ENCODE peak calls at places on chromosomes 4 and X, in seven cellular contexts. T is gastrocnemius medialis, Y is tibial artery, R is cardiac muscle cell, Z is endothelial cell of umbilical vein, W is spleen, U is ascending aorta. F is an unnamed sample.
A peak's percentile ranks its signal among the peaks of the same experiment; 100 is the strongest.

GRCh38 chrX:153627675-153628111 is 19.3 kb upstream of the DUSP9 start:
- DNase-seq in T (no peak), Y (no peak), R (no peak), Z (no peak), W (no peak), U (no peak), F (no peak)

GRCh38 chr4:181944527-181944926 is 298.7 kb upstream of the TENM3 start:
- DNase-seq in T (no peak), Y (no peak), R (no peak), Z (no peak), W (no peak), U (no peak), F (no peak)

GRCh38 chr4:68963389-68963788 is 11.8 kb upstream of the UGT2A3 start:
- DNase-seq in T (no peak), Y (no peak), R (peak; percentile 17), Z (no peak), W (no peak), U (no peak), F (no peak)

GRCh38 chr4:29948451-29948850 is 771.7 kb upstream of the PCDH7 start:
- DNase-seq in T (no peak), Y (no peak), R (no peak), Z (no peak), W (no peak), U (no peak), F (no peak)

GRCh38 chr4:829761-830655 is 4.1 kb upstream of the CPLX1 start:
- DNase-seq in T (no peak), Y (peak; percentile 10), R (no peak), Z (no peak), W (peak; percentile 67), U (no peak), F (no peak)

GRCh38 chr4:185201983-185202962 is 1.5 kb downstream of the CFAP97 start:
- DNase-seq in T (no peak), Y (no peak), R (peak; percentile 33), Z (peak; percentile 44), W (no peak), U (peak; percentile 62), F (no peak)

GRCh38 chr4:142126890-142127497 is 490.6 kb downstream of the IL15 start:
- DNase-seq in T (peak; percentile 29), Y (peak; percentile 25), R (peak; percentile 79), Z (peak; percentile 89), W (no peak), U (peak; percentile 74), F (no peak)

GRCh38 chr4:81421346-81422218 is 50.1 kb downstream of the RASGEF1B start:
- DNase-seq in T (no peak), Y (peak; percentile 33), R (no peak), Z (no peak), W (no peak), U (no peak), F (no peak)

GRCh38 chr4:142728209-142728608 is 117.9 kb downstream of the INPP4B start:
- DNase-seq in T (no peak), Y (no peak), R (no peak), Z (no peak), W (no peak), U (no peak), F (no peak)

GRCh38 chr4:153341575-153342090 is 2.9 kb upstream of the MND1 start:
- DNase-seq in T (no peak), Y (no peak), R (no peak), Z (peak; percentile 71), W (no peak), U (no peak), F (no peak)

GRCh38 chrX:106467422-106467821 is 144.4 kb upstream of the RADX start:
- DNase-seq in T (no peak), Y (no peak), R (no peak), Z (no peak), W (peak; percentile 56), U (no peak), F (no peak)

GRCh38 chr4:8939887-8940742 is 68.5 kb upstream of the HMX1 start:
- DNase-seq in T (no peak), Y (no peak), R (no peak), Z (no peak), W (peak; percentile 61), U (no peak), F (no peak)

GRCh38 chr4:17009871-17010367 is 111.5 kb upstream of the LDB2 start:
- DNase-seq in T (no peak), Y (no peak), R (no peak), Z (no peak), W (no peak), U (no peak), F (no peak)

GRCh38 chr4:2059034-2059725 is at the start of gene NAT8L:
- DNase-seq in T (no peak), Y (no peak), R (peak; percentile 83), Z (no peak), W (no peak), U (no peak), F (no peak)

GRCh38 chrX:152652060-152652459 is 14.4 kb downstream of the GABRQ start:
- DNase-seq in T (no peak), Y (no peak), R (no peak), Z (no peak), W (no peak), U (no peak), F (no peak)

GRCh38 chr4:36178489-36178888 is 65.8 kb downstream of the ARAP2 start:
- DNase-seq in T (no peak), Y (no peak), R (no peak), Z (no peak), W (no peak), U (no peak), F (no peak)

GRCh38 chr4:134200811-134201215 is 776 bp downstream of the PABPC4L start:
- DNase-seq in T (no peak), Y (no peak), R (peak; percentile 26), Z (no peak), W (peak; percentile 66), U (peak; percentile 60), F (no peak)

GRCh38 chr4:38160487-38161207 is 200.4 kb downstream of the PTTG2 start:
- DNase-seq in T (peak; percentile 42), Y (peak; percentile 72), R (no peak), Z (peak; percentile 91), W (no peak), U (peak; percentile 83), F (peak; percentile 41)

DNA sequence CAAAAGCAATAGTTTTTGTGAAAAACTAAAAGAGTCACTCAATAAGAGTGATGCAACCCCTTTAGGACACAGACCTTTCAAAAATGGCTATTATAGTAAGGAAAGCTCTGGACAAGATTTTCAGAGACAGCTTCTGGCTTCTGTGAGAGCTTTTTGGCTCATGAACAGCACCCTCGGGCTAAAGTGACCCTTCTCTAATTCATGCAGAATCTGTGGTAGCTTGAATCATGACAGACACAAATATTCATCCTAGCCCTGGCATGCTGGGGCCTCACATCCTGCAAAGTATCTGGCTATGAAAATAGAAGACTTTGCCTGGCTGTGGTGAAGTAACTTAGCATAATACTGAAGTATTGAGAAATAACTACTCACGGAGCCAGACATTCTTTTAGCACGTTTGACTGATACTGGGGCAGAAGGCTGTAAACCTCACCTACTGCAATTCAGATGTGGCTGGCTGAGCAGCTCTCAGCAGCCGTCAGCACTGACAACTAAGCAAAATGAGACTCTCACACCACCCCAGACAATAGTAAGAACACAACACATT is 327.3 kb downstream of the MAPK10 start:
- DNase-seq in T (peak; percentile 37), Y (no peak), R (peak; percentile 32), Z (no peak), W (no peak), U (peak; percentile 77), F (no peak)
- H3K4me3 ChIP-seq in T (no peak overlapping the region), Y (peak overlapping the region; percentile 24), R (no peak overlapping the region), Z (no peak overlapping the region), W (no peak overlapping the region), U (no peak overlapping the region), F (peak overlapping the region; percentile 60)

GRCh38 chrX:130083656-130084382 is 26.5 kb downstream of the ELF4 start:
- DNase-seq in T (no peak), Y (no peak), R (no peak), Z (no peak), W (peak; percentile 88), U (no peak), F (no peak)

GRCh38 chrX:130081421-130082045 is 28.8 kb downstream of the ELF4 start:
- DNase-seq in T (no peak), Y (no peak), R (no peak), Z (no peak), W (no peak), U (no peak), F (no peak)

GRCh38 chrX:130084651-130085237 is 25.6 kb downstream of the ELF4 start:
- DNase-seq in T (no peak), Y (no peak), R (no peak), Z (no peak), W (no peak), U (no peak), F (no peak)

GRCh38 chrX:130082244-130083106 is 27.8 kb downstream of the ELF4 start:
- DNase-seq in T (peak; percentile 18), Y (peak; percentile 49), R (no peak), Z (no peak), W (peak; percentile 92), U (no peak), F (no peak)

DNA sequence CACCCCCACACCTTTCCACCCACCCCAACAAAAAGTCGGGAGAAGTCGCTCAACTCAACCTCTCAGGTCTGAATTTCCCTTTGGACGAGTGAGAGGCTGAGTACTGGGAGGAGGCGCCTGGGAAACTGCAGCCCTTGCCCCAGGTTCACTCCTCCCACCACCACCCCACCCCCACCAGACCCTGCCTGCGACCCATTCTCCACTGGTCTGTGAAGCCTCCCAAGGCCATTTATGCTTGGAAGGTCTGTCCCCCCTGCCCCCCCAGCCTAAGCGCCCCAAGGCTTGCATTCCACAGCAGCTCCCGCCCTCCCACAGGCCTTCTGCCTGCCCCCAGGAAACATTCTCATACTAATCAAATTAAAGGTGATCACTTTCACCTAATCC is 27.2 kb downstream of the ELF4 start:
- DNase-seq in T (no peak), Y (no peak), R (no peak), Z (no peak), W (no peak), U (no peak), F (no peak)
- H3K4me1 ChIP-seq in T (no peaks in the 10 kb centered on the region), Y (no peaks in the 10 kb centered on the region), R (no peaks in the 10 kb centered on the region), Z (peaks cover 42% of the 10 kb centered on the region), W (peaks cover 22% of the 10 kb centered on the region), U (no peaks in the 10 kb centered on the region), F (peaks cover 13% of the 10 kb centered on the region)

GRCh38 chr4:5050520-5050955 is 742 bp upstream of the STK32B start:
- DNase-seq in T (peak; percentile 35), Y (peak; percentile 68), R (peak; percentile 81), Z (peak; percentile 69), W (peak; percentile 84), U (peak; percentile 80), F (no peak)
- H3K4me3 ChIP-seq in T (peak overlapping the region; percentile 55), Y (peak overlapping the region; percentile 63), R (peak overlapping the region; percentile 40), Z (peak overlapping the region; percentile 46), W (peak overlapping the region; percentile 68), U (peak overlapping the region; percentile 47), F (peak overlapping the region; percentile 73)

GRCh38 chr4:5707366-5708133 is 809 bp downstream of the EVC2 start:
- DNase-seq in T (no peak), Y (no peak), R (no peak), Z (peak; percentile 16), W (no peak), U (no peak), F (no peak)

GRCh38 chr4:5708171-5708828 is at the start of gene EVC2:
- DNase-seq in T (peak; percentile 36), Y (peak; percentile 71), R (peak; percentile 54), Z (peak; percentile 47), W (no peak), U (peak; percentile 86), F (no peak)

GRCh38 chr4:5710065-5710961 is 688 bp upstream of the EVC start:
- DNase-seq in T (no peak), Y (no peak), R (no peak), Z (peak; percentile 44), W (no peak), U (no peak), F (no peak)

GRCh38 chr4:5710962-5711478 is at the start of gene EVC:
- DNase-seq in T (peak; percentile 43), Y (peak; percentile 81), R (peak; percentile 76), Z (peak; percentile 67), W (no peak), U (peak; percentile 92), F (peak; percentile 52)

GRCh38 chr4:5708829-5709680 is 696 bp upstream of the EVC2 start:
- DNase-seq in T (no peak), Y (no peak), R (peak; percentile 20), Z (no peak), W (no peak), U (no peak), F (no peak)
- H3K4me1 ChIP-seq in T (no peaks in the 10 kb centered on the region), Y (peaks cover 4% of the 10 kb centered on the region), R (no peaks in the 10 kb centered on the region), Z (peaks cover 24% of the 10 kb centered on the region), W (no peaks in the 10 kb centered on the region), U (no peaks in the 10 kb centered on the region), F (peaks cover 27% of the 10 kb centered on the region)

F was measured in thoracic aorta.